ENCODE peak calls at places on chromosomes 11 and 22, in ten cellular contexts. A is nephron progenitor cell, C is osteocyte, K is transverse colon, X is BJ, G is heart right ventricle, F is body of pancreas, H is uterus, Y is brain microvascular endothelial cell, L is GM06990. R is an unnamed sample.

GRCh38 chr22:23055448-23056179 is 14.7 kb upstream of the GNAZ start:
- DNase-seq in A (no peak), C (no peak), K (no peak), X (no peak), G (no peak), F (no peak), H (no peak), Y (no peak), L (no peak), R (no peak)

GRCh38 chr11:60396790-60397189 is 531 bp downstream of the MS4A14 start:
- DNase-seq in A (no peak), C (no peak), K (no peak), X (no peak), G (no peak), F (peak; percentile 25), H (no peak), Y (no peak), L (peak; percentile 59), R (peak; percentile 34)

GRCh38 chr22:37639070-37639760 is at the start of gene SH3BP1:
- DNase-seq in A (peak; percentile 85), C (no peak), K (peak; percentile 81), X (no peak), G (peak; percentile 53), F (peak; percentile 37), H (peak; percentile 57), Y (no peak), L (peak; percentile 70), R (peak; percentile 88)

GRCh38 chr22:49724030-49724892 is 103.4 kb downstream of the BRD1 start:
- DNase-seq in A (no peak), C (peak; percentile 80), K (no peak), X (no peak), G (no peak), F (no peak), H (no peak), Y (no peak), L (no peak), R (no peak)

GRCh38 chr11:3686751-3687150 is 15.6 kb upstream of the CHRNA10 start:
- DNase-seq in A (no peak), C (no peak), K (no peak), X (no peak), G (no peak), F (no peak), H (no peak), Y (peak; percentile 48), L (no peak), R (no peak)

GRCh38 chr11:32198053-32198452 is 107.2 kb downstream of the RCN1 start:
- DNase-seq in A (no peak), C (no peak), K (no peak), X (no peak), G (no peak), F (no peak), H (no peak), Y (no peak), L (no peak), R (no peak)

GRCh38 chr11:30310623-30311022 is 12.3 kb upstream of the ARL14EP start:
- DNase-seq in A (no peak), C (no peak), K (no peak), X (no peak), G (no peak), F (no peak), H (no peak), Y (no peak), L (peak; percentile 25), R (peak; percentile 27)

GRCh38 chr11:47101452-47101851 is 75.2 kb downstream of the ARFGAP2 start:
- DNase-seq in A (no peak), C (no peak), K (no peak), X (no peak), G (no peak), F (no peak), H (no peak), Y (no peak), L (no peak), R (no peak)

GRCh38 chr11:69301491-69302401 is 7.8 kb downstream of the MYEOV start:
- DNase-seq in A (no peak), C (peak; percentile 86), K (peak; percentile 83), X (peak; percentile 71), G (no peak), F (peak; percentile 40), H (no peak), Y (peak; percentile 83), L (no peak), R (no peak)

GRCh38 chr11:11973866-11974265 is 34.6 kb downstream of the DKK3 start:
- DNase-seq in A (no peak), C (peak; percentile 68), K (no peak), X (no peak), G (no peak), F (no peak), H (no peak), Y (no peak), L (no peak), R (no peak)

GRCh38 chr22:18035740-18036139 is 11.4 kb upstream of the MICAL3 start:
- DNase-seq in A (no peak), C (no peak), K (peak; percentile 41), X (no peak), G (no peak), F (peak; percentile 72), H (no peak), Y (no peak), L (no peak), R (no peak)
- TF ChIP-seq CTCF in A (no peak), C (no peak), K (no peak), X (no peak), G (no peak), F (no peak), H (no peak), Y (no peak), L (no peak), R (no peak)

DNA sequence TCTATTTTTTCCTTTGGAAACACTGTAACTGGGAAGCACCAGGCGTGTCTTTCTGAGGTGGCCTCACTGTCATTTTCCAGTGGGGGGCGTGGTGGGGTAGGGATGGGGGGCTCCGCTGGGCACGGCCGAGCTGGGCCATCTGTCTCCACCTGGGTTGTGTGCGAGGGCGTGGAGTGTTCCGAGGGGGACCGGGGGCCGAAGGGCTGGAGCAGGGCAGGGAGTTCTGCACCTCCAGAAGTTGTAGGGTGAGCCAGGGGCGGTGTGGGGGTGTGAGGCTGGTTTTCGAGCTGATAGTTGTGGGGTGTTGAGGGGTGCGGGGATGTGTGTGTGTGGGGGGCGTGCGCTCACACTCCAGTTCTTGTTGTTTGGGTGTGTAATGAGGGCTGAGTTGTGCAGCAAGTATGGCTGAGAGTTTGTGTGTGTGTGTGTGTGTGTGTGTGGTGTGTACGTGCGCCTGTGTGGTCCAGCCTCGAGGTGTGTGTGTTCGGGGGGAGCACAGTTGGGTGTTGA is 10.8 kb downstream of the YPEL4 start:
- DNase-seq in A (peak; percentile 46), C (no peak), K (no peak), X (no peak), G (no peak), F (no peak), H (no peak), Y (peak; percentile 22), L (no peak), R (no peak)
- TF ChIP-seq CTCF in A (no peak), C (no peak), K (no peak), X (no peak), G (no peak), F (no peak), H (no peak), Y (peak; percentile 1), L (no peak), R (no peak)

DNA sequence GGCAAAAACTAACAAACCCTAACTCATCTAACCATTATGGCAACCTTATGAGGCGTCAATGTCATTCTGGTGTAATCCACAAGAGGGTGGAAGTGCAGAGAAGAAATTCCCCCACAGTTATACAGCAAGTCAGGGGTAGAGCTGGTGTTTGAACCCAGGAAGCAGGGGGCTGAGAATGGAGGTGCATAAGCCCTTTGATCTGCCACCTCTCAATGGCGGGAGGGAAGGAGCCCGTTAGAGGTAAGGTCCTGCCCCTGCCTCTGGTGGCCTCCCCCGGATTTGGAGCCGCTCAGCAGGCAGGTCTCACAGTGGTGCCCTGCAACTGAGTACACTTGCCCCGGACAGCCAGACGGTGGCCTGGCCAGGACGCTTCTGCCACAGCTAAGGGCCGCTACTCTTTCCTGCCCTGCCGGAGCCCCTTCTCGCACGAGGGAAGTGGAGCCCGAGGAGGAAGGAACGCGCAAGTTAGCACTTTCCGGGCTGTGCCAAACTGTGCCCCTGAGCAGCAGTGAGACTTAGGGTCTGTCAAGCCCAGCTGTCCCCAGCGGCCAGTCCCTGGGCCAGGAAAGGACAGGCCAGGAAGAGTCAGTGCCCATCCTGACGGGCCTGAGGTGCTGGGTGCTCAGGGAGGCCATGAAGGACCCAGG is 1.1 kb downstream of the FXYD2 start:
- DNase-seq in A (no peak), C (no peak), K (peak; percentile 13), X (no peak), G (no peak), F (peak; percentile 30), H (peak; percentile 18), Y (peak; percentile 27), L (no peak), R (no peak)
- TF ChIP-seq CTCF in A (peak; percentile 35), C (no peak), K (peak; percentile 15), X (no peak), G (no peak), F (peak; percentile 21), H (no peak), Y (peak; percentile 17), L (peak; percentile 9), R (peak; percentile 20)

DNA sequence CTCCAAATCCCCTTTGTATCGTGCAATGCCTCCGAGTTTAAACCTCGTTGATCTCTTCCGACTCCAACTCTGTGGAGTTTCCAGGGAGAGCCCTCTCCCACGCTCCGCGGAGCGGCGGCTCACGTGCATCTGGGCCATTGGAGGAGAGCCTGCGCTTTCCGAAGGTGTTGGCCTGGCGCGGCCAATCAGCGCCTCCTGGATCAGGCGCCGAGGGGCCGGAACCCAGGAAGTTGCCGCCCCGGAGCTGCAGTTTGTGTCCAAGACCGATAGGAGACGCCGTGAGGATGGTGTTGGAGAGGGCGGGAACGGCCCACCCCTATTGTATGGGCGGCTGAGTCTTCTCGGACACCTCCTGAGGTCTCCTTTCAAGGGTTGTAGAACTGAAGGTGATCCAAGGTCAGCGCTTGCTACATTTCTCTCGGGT is 1.6 kb downstream of the ADAMTS15 start:
- DNase-seq in A (peak; percentile 80), C (peak; percentile 89), K (peak; percentile 77), X (no peak), G (peak; percentile 85), F (peak; percentile 38), H (peak; percentile 75), Y (peak; percentile 74), L (no peak), R (no peak)
- TF ChIP-seq CTCF in A (peak; percentile 71), C (peak; percentile 66), K (peak; percentile 41), X (peak; percentile 84), G (peak; percentile 63), F (peak; percentile 37), H (peak; percentile 40), Y (peak; percentile 82), L (no peak), R (no peak)

GRCh38 chr22:45344339-45344738 is 34.6 kb downstream of the FAM118A start:
- DNase-seq in A (peak; percentile 13), C (no peak), K (no peak), X (no peak), G (no peak), F (no peak), H (no peak), Y (no peak), L (no peak), R (no peak)
- TF ChIP-seq CTCF in A (no peak), C (peak; percentile 16), K (no peak), X (peak; percentile 13), G (no peak), F (no peak), H (peak; percentile 20), Y (peak; percentile 47), L (no peak), R (no peak)